ENCODE peak calls at places on chromosome 17, in five cellular contexts. T is A549, H is tibial nerve, C is testis, A is Peyer's patch. G is an unnamed sample.

GRCh38 chr17:28655160-28655559 is 6.5 kb downstream of the SDF2 start:
- DNase-seq in T (no peak), H (no peak), C (no peak), A (no peak), G (no peak)

GRCh38 chr17:81522491-81523125 is 5.6 kb upstream of the FSCN2 start:
- DNase-seq in T (no peak), H (no peak), C (no peak), A (no peak), G (no peak)

GRCh38 chr17:49565948-49566491 is 9.7 kb upstream of the NXPH3 start:
- DNase-seq in T (no peak), H (peak; percentile 92), C (peak; percentile 91), A (peak; percentile 57), G (peak; percentile 98)

GRCh38 chr17:13503526-13503925 is 98.2 kb downstream of the HS3ST3A1 start:
- DNase-seq in T (no peak), H (no peak), C (no peak), A (no peak), G (no peak)

GRCh38 chr17:30256756-30257506 is 21.4 kb upstream of the SLC6A4 start:
- DNase-seq in T (no peak), H (no peak), C (no peak), A (no peak), G (no peak)

GRCh38 chr17:49360796-49361128 is 1.3 kb downstream of the ZNF652 start:
- DNase-seq in T (peak; percentile 60), H (no peak), C (no peak), A (peak; percentile 49), G (no peak)

GRCh38 chr17:5282639-5283217 is 644 bp downstream of the RABEP1 start:
- DNase-seq in T (no peak), H (no peak), C (peak; percentile 50), A (no peak), G (no peak)

GRCh38 chr17:82664701-82665182 is 16.5 kb upstream of the WDR45B start:
- DNase-seq in T (no peak), H (no peak), C (no peak), A (no peak), G (no peak)

GRCh38 chr17:34393401-34393800 is 30.4 kb upstream of the CCL1 start:
- DNase-seq in T (no peak), H (no peak), C (no peak), A (no peak), G (no peak)

GRCh38 chr17:47948706-47949196 is 7.4 kb downstream of the PNPO start:
- DNase-seq in T (peak; percentile 52), H (no peak), C (no peak), A (peak; percentile 70), G (no peak)

GRCh38 chr17:45110676-45111611 is 21.4 kb downstream of the PLCD3 start:
- DNase-seq in T (no peak), H (no peak), C (peak; percentile 73), A (no peak), G (peak; percentile 89)

GRCh38 chr17:17379197-17379991 is 76.2 kb downstream of the NT5M start:
- DNase-seq in T (no peak), H (no peak), C (no peak), A (no peak), G (no peak)

GRCh38 chr17:14745541-14745940 is 444.7 kb downstream of the HS3ST3B1 start:
- DNase-seq in T (no peak), H (no peak), C (no peak), A (no peak), G (no peak)

GRCh38 chr17:80712610-80713009 is 168.0 kb downstream of the RPTOR start:
- DNase-seq in T (no peak), H (no peak), C (no peak), A (no peak), G (no peak)

GRCh38 chr17:31842416-31843381 is 16.3 kb downstream of the COPRS start:
- DNase-seq in T (peak; percentile 87), H (peak; percentile 63), C (peak; percentile 87), A (peak; percentile 72), G (peak; percentile 89)

GRCh38 chr17:69717819-69718218 is 303.3 kb downstream of the MAP2K6 start:
- DNase-seq in T (no peak), H (no peak), C (no peak), A (no peak), G (no peak)

GRCh38 chr17:38369124-38369886 is 17.7 kb downstream of the SOCS7 start:
- DNase-seq in T (no peak), H (no peak), C (no peak), A (no peak), G (no peak)

GRCh38 chr17:794876-795275 is 12.7 kb downstream of the MRM3 start:
- DNase-seq in T (peak; percentile 87), H (peak; percentile 82), C (peak; percentile 89), A (peak; percentile 76), G (peak; percentile 94)

GRCh38 chr17:47745037-47745380 is 12.0 kb downstream of the TBX21 start:
- DNase-seq in T (no peak), H (no peak), C (no peak), A (no peak), G (no peak)

GRCh38 chr17:2059125-2059836 is 4.4 kb downstream of the HIC1 start:
- DNase-seq in T (no peak), H (no peak), C (no peak), A (no peak), G (peak; percentile 73)

GRCh38 chr17:8015236-8015956 is 13.0 kb downstream of the GUCY2D start:
- DNase-seq in T (no peak), H (no peak), C (no peak), A (no peak), G (peak; percentile 45)

GRCh38 chr17:77449908-77450741 is 309.4 kb downstream of the SEC14L1 start:
- DNase-seq in T (peak; percentile 56), H (peak; percentile 73), C (peak; percentile 97), A (peak; percentile 87), G (peak; percentile 91)

GRCh38 chr17:9204623-9205329 is 183.5 kb downstream of the NTN1 start:
- DNase-seq in T (no peak), H (no peak), C (no peak), A (no peak), G (no peak)

DNA sequence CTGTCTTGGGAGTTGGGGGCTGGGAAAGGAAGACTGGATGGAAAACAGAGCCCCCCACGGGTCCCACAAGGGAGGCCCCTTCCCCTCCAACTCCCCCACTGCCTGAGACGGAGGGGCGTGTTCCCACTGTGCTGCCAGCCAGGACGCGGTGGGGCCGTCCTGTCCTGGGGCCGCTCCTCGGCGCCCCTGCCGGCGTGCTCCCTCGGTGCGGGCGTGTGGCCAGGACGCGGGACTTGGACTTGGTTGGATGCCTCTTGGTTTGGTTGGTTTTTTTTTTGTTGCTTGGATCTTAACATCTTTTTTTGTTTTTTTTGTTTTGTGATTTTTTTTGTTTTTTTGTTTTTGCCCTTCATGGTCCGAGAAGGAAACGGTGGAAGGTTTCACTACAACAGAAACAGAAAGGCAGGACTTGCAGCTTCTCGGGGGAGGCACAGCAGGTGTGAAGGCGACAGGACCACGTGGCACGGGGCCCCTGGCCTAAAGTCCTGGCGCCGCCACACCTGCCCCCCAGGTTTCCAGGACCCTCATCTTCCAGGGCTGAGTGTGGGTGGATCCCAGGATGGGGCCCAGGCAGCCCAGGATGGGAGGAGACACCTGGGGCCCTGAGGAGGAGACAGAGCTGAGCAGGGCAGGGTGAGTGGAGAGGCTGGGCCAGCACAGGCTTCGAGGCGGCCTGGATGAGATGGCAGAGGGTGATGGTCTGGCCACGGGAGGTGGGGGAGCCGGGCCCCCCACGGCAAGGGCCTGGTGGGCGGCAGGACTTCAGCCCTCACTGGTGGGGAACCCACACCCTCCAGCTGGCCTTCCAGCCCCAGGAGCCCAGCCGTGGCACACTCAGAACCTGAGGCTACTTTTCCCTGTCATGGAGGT is 16.1 kb downstream of the ENGASE start:
- DNase-seq in T (no peak), H (no peak), C (peak; percentile 48), A (no peak), G (no peak)
- TF ChIP-seq CTCF in T (no peak), H (no peak), C (peak; percentile 19), A (peak; percentile 29), G (no peak)

GRCh38 chr17:75131278-75132017 is at the start of gene NT5C:
- DNase-seq in T (peak; percentile 85), H (peak; percentile 59), C (peak; percentile 92), A (peak; percentile 93), G (peak; percentile 91)
- TF ChIP-seq POLR2A in T (peak; percentile 72), H (peak; percentile 49), C (no peak), A (peak; percentile 69), G (no peak)

DNA sequence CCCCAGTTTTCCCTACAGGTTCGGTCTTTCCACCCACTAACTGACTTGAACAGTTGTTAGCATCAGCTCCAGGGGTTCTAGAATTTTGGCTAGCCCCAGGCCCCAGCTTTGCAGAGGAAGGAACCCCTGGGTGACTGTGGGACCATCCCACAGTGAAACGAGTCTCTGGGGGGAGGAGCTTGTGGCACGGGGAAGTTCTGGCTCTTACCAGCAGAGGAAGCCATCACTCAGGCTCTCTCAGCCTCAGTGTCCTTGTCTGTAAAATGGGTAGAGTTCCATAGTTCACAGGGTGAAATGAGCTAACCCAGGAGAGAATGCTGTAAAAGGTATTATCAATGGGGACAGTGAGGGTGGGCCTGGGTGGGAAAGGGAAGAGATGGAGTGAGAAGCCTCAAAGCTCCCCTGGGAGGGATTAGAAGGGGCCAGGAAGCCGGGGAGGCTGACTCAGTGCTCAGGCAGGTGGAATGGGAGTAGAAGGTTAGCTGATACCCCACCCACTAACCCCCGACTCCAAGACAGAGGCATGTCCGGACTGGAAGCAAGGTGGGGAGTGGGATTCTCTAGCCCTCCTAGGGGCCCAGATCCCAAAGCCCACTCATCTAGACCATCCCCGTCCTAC is 30.9 kb upstream of the CDC42EP4 start:
- DNase-seq in T (peak; percentile 64), H (no peak), C (no peak), A (no peak), G (no peak)
- TF ChIP-seq CTCF in T (peak; percentile 11), H (no peak), C (no peak), A (no peak), G (no peak)

GRCh38 chr17:42459256-42459982 is 741 bp downstream of the ATP6V0A1 start:
- DNase-seq in T (peak; percentile 68), H (peak; percentile 72), C (peak; percentile 81), A (peak; percentile 63), G (peak; percentile 78)

GRCh38 chr17:42458497-42459255 is at the start of gene ATP6V0A1:
- DNase-seq in T (peak; percentile 95), H (peak; percentile 90), C (peak; percentile 97), A (peak; percentile 96), G (peak; percentile 98)

GRCh38 chr17:42457107-42457787 is 1.4 kb upstream of the ATP6V0A1 start:
- DNase-seq in T (no peak), H (peak; percentile 34), C (no peak), A (no peak), G (no peak)

GRCh38 chr17:42453544-42453943 is 5.1 kb upstream of the ATP6V0A1 start:
- DNase-seq in T (no peak), H (no peak), C (no peak), A (no peak), G (no peak)

DNA sequence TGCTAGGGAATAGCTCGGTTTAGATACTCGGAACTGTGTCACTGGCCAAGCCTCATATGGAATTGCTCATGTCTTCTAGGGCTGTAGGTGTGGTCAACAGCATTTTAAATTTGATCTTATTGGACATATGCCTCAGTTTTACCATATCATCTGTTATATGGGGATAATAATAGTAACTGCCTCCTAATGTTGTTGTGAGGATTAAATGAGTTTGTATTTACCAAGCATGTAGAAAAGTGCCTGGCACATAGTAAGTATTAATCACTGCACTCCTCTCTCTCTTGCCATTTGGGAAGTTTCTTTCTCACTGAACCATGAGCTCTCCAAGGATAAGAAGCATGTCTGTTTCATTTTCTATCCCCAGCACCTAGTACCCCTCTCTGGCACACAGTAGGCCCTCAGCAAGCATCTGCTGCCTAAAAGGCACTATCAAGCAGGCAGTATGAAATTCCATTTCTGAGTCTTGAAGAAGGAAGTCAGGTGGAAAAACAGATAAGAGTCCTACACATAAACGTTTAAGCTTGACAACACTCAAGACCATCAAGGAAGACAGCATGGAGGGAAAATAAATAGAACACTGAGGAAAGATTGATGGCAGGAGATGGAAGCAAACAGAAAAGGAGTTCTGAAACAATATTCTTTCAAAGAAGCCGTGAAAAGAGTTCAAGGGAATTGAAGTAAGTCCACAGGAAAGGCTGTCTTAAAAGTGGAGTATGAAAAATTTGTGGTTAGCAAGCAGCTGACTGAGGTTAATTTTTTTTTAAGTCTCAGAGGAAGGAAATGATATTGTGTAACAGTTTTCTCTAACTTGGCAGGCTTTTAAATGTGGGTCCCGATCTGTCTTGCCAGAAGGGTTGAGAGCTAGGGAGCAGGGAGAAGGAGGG is 2.2 kb upstream of the ATP6V0A1 start:
- DNase-seq in T (no peak), H (peak; percentile 55), C (peak; percentile 43), A (no peak), G (no peak)
- TF ChIP-seq POLR2A in T (no peak), H (no peak), C (no peak), A (no peak), G (no peak)

G was measured in sigmoid colon.